ENCODE peak calls at places on chromosomes 4 and X, in six cellular contexts. C, F, P, N, A and G are unnamed samples.

GRCh38 chr4:37682701-37683401 is 3.3 kb downstream of the RELL1 start:
- DNase-seq in C (no peak), F (peak; percentile 13), P (no peak), N (no peak), A (no peak), G (peak; percentile 95)

GRCh38 chr4:48910511-48910910 is 3.9 kb upstream of the OCIAD2 start:
- DNase-seq in C (no peak), F (no peak), P (no peak), N (no peak), A (no peak), G (no peak)

GRCh38 chr4:120842046-120842445 is 80.5 kb downstream of the PRDM5 start:
- DNase-seq in C (no peak), F (no peak), P (no peak), N (no peak), A (no peak), G (no peak)

GRCh38 chrX:150050387-150050786 is 112.1 kb upstream of the EOLA2 start:
- DNase-seq in C (no peak), F (no peak), P (peak; percentile 4), N (no peak), A (no peak), G (no peak)

GRCh38 chr4:33628296-33628695 is 2616.0 kb downstream of the ARAP2 start:
- DNase-seq in C (no peak), F (no peak), P (no peak), N (no peak), A (no peak), G (no peak)

GRCh38 chrX:7072856-7073255 is 74.7 kb upstream of the STS start:
- DNase-seq in C (no peak), F (no peak), P (no peak), N (no peak), A (no peak), G (no peak)

GRCh38 chr4:145340071-145340695 is 141.5 kb upstream of the SMAD1 start:
- DNase-seq in C (no peak), F (no peak), P (peak; percentile 22), N (no peak), A (no peak), G (no peak)

GRCh38 chrX:97372006-97372766 is 488.5 kb downstream of the RPA4 start:
- DNase-seq in C (no peak), F (no peak), P (no peak), N (no peak), A (no peak), G (no peak)

GRCh38 chr4:95410387-95411005 is 138.3 kb downstream of the UNC5C start:
- DNase-seq in C (no peak), F (no peak), P (no peak), N (no peak), A (no peak), G (no peak)

GRCh38 chr4:170198742-170199141 is 109.0 kb upstream of the AADAT start:
- DNase-seq in C (no peak), F (no peak), P (no peak), N (no peak), A (no peak), G (no peak)

GRCh38 chr4:683247-683897 is 5.6 kb downstream of the SLC49A3 start:
- DNase-seq in C (no peak), F (no peak), P (no peak), N (no peak), A (no peak), G (no peak)

GRCh38 chrX:99394450-99394849 is 1015.6 kb downstream of the PCDH19 start:
- DNase-seq in C (no peak), F (no peak), P (no peak), N (no peak), A (no peak), G (no peak)

DNA sequence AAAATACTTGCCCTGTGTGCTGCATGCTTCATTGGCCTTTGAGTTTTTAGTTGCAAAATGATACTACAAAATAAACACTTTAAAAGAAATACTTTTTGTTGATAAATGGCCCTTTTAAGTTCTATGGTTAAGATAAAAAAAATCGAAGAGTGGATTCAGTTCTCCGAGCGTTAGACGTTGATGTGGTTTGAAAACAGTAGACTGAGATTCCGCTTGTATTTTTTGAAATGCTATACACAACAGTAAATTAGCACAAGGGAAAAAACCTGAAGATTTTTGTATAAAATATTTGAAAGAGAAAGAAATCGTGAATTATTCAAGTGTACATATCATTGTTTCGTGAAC is 1.4 kb downstream of the BMP2K start:
- DNase-seq in C (no peak), F (no peak), P (no peak), N (no peak), A (no peak), G (no peak)
- H3K4me3 ChIP-seq in C (peak overlapping the region; percentile 83), F (peak overlapping the region; percentile 64), P (peak overlapping the region; percentile 89), N (peak overlapping the region; percentile 73), A (peak overlapping the region; percentile 88), G (no peak overlapping the region)

DNA sequence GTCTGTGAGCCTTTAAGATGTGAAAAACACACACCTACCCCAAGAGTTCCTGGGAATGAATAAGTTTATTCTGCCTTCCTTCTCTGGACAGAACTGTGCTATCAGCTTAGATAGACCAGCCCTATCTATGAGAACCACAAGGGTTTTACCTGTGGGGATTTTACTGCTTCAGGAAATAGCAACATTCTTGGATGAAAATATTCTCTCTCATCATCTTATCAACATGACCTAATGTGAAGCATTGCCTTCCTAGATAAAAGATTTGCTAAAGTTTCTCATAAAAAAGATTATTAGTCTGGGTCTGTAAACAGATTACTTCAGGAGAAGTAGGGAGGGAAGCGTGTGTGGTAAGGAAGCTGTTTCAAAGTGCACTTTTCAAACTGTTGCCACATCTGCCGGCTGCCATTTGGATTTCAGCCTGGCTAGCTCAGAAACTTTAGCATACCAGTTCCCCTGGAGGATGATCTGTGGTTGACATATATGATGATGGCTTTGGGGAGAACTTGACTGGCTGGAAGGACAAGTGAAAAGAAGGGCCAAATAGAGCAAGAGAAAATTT is at the start of gene NOX1:
- DNase-seq in C (peak; percentile 36), F (no peak), P (no peak), N (no peak), A (no peak), G (no peak)
- H3K27ac ChIP-seq in C (peak within 1 kb of the TSS; percentile 42), F (no peak within 1 kb of the TSS), P (no peak within 1 kb of the TSS), N (no peak within 1 kb of the TSS), A (no peak within 1 kb of the TSS), G (no peak within 1 kb of the TSS)

DNA sequence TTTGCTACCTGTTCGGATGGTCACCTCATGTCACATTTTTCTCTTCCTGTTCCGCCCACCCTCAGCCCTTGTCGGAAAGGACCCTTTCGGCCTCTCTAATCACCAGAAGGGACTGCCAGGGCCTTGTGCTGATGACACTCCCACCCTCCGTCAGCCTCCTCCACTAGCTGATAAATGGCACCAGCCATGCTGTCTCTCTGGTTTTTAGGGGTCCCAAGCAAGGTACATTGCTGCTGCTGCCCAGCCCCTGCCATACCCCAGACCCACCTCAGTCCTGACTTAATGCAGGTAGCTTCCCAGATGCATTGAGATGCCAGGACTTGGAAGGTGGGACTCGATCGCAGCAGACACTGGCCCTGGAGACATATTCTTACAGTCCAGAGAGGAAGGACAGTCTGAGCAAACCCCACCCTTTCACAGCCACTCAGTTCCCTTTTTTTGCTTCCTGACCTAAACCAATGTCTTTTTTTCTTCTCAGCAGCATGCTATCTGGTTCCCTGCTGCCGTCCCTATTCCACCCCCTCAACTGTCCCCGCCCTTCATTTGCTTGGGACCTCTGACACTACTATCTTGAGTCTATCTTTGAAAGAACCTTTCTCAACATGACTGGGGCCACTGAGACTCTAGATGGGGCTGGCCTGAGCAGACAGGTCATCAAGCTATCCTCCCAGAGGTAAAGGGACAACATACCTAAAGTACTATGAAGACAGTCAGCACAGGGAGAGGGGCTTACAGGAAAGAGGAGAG is at the start of gene BTK:
- DNase-seq in C (peak; percentile 31), F (no peak), P (peak; percentile 84), N (no peak), A (no peak), G (no peak)
- H3K4me3 ChIP-seq in C (no peak within 1 kb of the TSS), F (no peak within 1 kb of the TSS), P (peak within 1 kb of the TSS; percentile 57), N (no peak within 1 kb of the TSS), A (no peak within 1 kb of the TSS), G (no peak within 1 kb of the TSS)

GRCh38 chr4:41874398-41874797 is 60.8 kb upstream of the TMEM33 start:
- DNase-seq in C (no peak), F (no peak), P (no peak), N (no peak), A (no peak), G (no peak)

GRCh38 chr4:41877020-41877796 is 58.0 kb upstream of the TMEM33 start:
- DNase-seq in C (no peak), F (no peak), P (no peak), N (no peak), A (no peak), G (no peak)

GRCh38 chr4:41874873-41875272 is 60.4 kb upstream of the TMEM33 start:
- DNase-seq in C (no peak), F (no peak), P (no peak), N (no peak), A (no peak), G (no peak)

GRCh38 chr4:41878170-41878941 is 56.9 kb upstream of the TMEM33 start:
- DNase-seq in C (no peak), F (no peak), P (no peak), N (no peak), A (no peak), G (no peak)

GRCh38 chr4:41873380-41874295 is 61.6 kb upstream of the TMEM33 start:
- DNase-seq in C (no peak), F (no peak), P (no peak), N (no peak), A (no peak), G (no peak)
- H3K27ac ChIP-seq in C (no peak overlapping the region), F (no peak overlapping the region), P (no peak overlapping the region), N (no peak overlapping the region), A (no peak overlapping the region), G (no peak overlapping the region)

DNA sequence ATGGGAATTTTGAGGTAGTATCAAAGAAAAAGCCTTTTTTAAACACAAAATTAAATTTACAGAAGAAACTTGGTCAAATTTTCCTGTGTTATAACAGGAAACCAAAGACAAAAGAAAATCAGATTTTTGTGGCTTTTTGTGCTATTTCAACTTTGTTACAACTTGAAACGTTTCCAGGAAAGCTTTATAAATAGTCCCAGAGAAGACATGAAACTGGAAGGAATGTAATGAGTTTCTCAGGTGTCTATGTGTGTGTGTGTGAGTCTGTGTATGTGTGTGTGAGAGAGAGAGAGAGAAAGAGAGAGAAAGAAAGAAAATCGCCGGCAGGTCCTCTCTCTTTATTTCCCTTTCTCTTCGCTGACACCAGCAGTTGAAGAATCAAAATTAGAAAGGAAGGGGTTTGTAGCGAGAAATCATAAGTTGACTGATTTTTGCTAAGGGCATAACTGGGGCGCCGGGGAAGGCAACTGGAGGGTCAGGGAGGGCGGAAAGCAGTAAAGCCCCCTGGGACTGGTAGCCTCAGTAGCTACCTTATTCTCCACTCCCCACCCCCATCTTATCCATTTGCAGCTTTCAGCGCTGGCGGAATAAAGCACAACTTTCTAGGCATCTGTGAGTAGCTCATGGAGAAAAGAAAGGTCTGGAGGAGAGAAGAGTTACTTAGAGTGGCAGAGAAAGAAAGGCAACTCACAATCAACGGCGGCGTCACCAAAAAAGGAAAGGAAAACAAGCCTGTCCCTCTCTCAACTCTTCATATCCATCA is 1.4 kb downstream of the TMEM47 start:
- DNase-seq in C (no peak), F (no peak), P (no peak), N (no peak), A (no peak), G (no peak)
- H3K4me3 ChIP-seq in C (peak overlapping the region; percentile 56), F (peak overlapping the region; percentile 62), P (no peak overlapping the region), N (no peak overlapping the region), A (peak overlapping the region; percentile 68), G (no peak overlapping the region)